ENCODE peak calls at places on chromosome 5, in five cellular contexts. U is NCI-H774; T is effector memory CD4-positive, alpha-beta T cell; S is cardiac muscle cell; Z is H54. J is an unnamed sample.

GRCh38 chr5:19977069-19977468 is 10.9 kb downstream of the CDH18 start:
- DNase-seq in U (no peak), T (no peak), S (no peak), Z (no peak), J (no peak)

GRCh38 chr5:5978501-5979361 is 399.6 kb downstream of the MED10 start:
- DNase-seq in U (no peak), T (no peak), S (no peak), Z (no peak), J (no peak)

GRCh38 chr5:115787426-115787825 is 29.0 kb downstream of the CDO1 start:
- DNase-seq in U (no peak), T (no peak), S (no peak), Z (no peak), J (no peak)

GRCh38 chr5:85388752-85389151 is 1004.1 kb upstream of the EDIL3 start:
- DNase-seq in U (no peak), T (no peak), S (no peak), Z (no peak), J (no peak)

GRCh38 chr5:158163836-158164572 is 305.1 kb upstream of the CLINT1 start:
- DNase-seq in U (no peak), T (no peak), S (no peak), Z (no peak), J (no peak)

GRCh38 chr5:78533356-78533755 is 115.2 kb downstream of the LHFPL2 start:
- DNase-seq in U (no peak), T (no peak), S (no peak), Z (no peak), J (no peak)

GRCh38 chr5:54900906-54901725 is 84.3 kb downstream of the ESM1 start:
- DNase-seq in U (no peak), T (no peak), S (no peak), Z (no peak), J (peak; percentile 39)

GRCh38 chr5:171309276-171309525 is 153 bp downstream of the TLX3 start:
- DNase-seq in U (no peak), T (no peak), S (no peak), Z (no peak), J (no peak)

GRCh38 chr5:165457854-165458481 is 1952.5 kb downstream of the MAT2B start:
- DNase-seq in U (no peak), T (no peak), S (peak; percentile 62), Z (peak; percentile 4), J (no peak)

J was measured in lung.